ENCODE peak calls at places on chromosomes 11 and 22, in ten cellular contexts. R, J, U, H, G, E, B, Q, Z and Y are unnamed samples.

GRCh38 chr22:49487950-49488349 is 339.7 kb downstream of the BRD1 start:
- DNase-seq in R (no peak), J (no peak), U (no peak), H (no peak), G (no peak), E (no peak), B (no peak), Q (no peak), Z (no peak), Y (no peak)

GRCh38 chr11:64868904-64869570 is 9.4 kb downstream of the EHD1 start:
- DNase-seq in R (no peak), J (peak; percentile 59), U (no peak), H (no peak), G (no peak), E (peak; percentile 64), B (no peak), Q (peak; percentile 96), Z (peak; percentile 93), Y (no peak)

GRCh38 chr11:118128821-118129474 is 23.7 kb downstream of the SCN4B start:
- DNase-seq in R (no peak), J (no peak), U (no peak), H (no peak), G (no peak), E (no peak), B (no peak), Q (no peak), Z (no peak), Y (no peak)

GRCh38 chr11:32173435-32173834 is 82.6 kb downstream of the RCN1 start:
- DNase-seq in R (no peak), J (no peak), U (peak; percentile 38), H (no peak), G (no peak), E (peak; percentile 24), B (no peak), Q (peak; percentile 58), Z (peak; percentile 77), Y (no peak)

GRCh38 chr22:34567367-34567766 is 498.6 kb upstream of the ISX start:
- DNase-seq in R (no peak), J (no peak), U (no peak), H (no peak), G (no peak), E (no peak), B (no peak), Q (no peak), Z (no peak), Y (no peak)

GRCh38 chr11:6968816-6969215 is 42.6 kb downstream of the ZNF215 start:
- DNase-seq in R (no peak), J (no peak), U (no peak), H (no peak), G (no peak), E (peak; percentile 30), B (no peak), Q (peak; percentile 54), Z (peak; percentile 56), Y (no peak)

GRCh38 chr22:27537481-27537891 is 264.1 kb downstream of the MN1 start:
- DNase-seq in R (no peak), J (no peak), U (no peak), H (no peak), G (no peak), E (no peak), B (no peak), Q (no peak), Z (no peak), Y (no peak)

GRCh38 chr22:38655532-38656255 is 498 bp downstream of the FAM227A start:
- DNase-seq in R (no peak), J (no peak), U (no peak), H (no peak), G (no peak), E (no peak), B (no peak), Q (peak; percentile 21), Z (peak; percentile 20), Y (no peak)

GRCh38 chr11:131999084-131999483 is 628.7 kb downstream of the NTM start:
- DNase-seq in R (no peak), J (no peak), U (no peak), H (no peak), G (no peak), E (no peak), B (no peak), Q (no peak), Z (no peak), Y (no peak)

GRCh38 chr11:131073167-131073566 is 156.9 kb upstream of the SNX19 start:
- DNase-seq in R (no peak), J (no peak), U (no peak), H (no peak), G (no peak), E (no peak), B (no peak), Q (no peak), Z (no peak), Y (no peak)

GRCh38 chr11:79329561-79329960 is 111.3 kb downstream of the TENM4 start:
- DNase-seq in R (no peak), J (no peak), U (no peak), H (no peak), G (no peak), E (no peak), B (no peak), Q (no peak), Z (no peak), Y (no peak)

GRCh38 chr11:86787651-86788050 is 12.7 kb upstream of the PRSS23 start:
- DNase-seq in R (no peak), J (no peak), U (no peak), H (no peak), G (no peak), E (no peak), B (no peak), Q (no peak), Z (no peak), Y (no peak)

GRCh38 chr11:75851203-75851602 is 36.2 kb downstream of the UVRAG start:
- DNase-seq in R (no peak), J (no peak), U (no peak), H (no peak), G (no peak), E (no peak), B (no peak), Q (no peak), Z (peak; percentile 10), Y (no peak)

GRCh38 chr11:32952421-32952820 is 59.8 kb downstream of the QSER1 start:
- DNase-seq in R (no peak), J (no peak), U (no peak), H (no peak), G (no peak), E (no peak), B (no peak), Q (no peak), Z (no peak), Y (no peak)

GRCh38 chr22:31104869-31105268 is 2.5 kb downstream of the SELENOM start:
- DNase-seq in R (no peak), J (no peak), U (no peak), H (no peak), G (no peak), E (no peak), B (no peak), Q (peak; percentile 26), Z (no peak), Y (no peak)

GRCh38 chr11:72583177-72583553 is 91.1 kb downstream of the PDE2A start:
- DNase-seq in R (no peak), J (peak; percentile 16), U (no peak), H (no peak), G (no peak), E (no peak), B (no peak), Q (no peak), Z (no peak), Y (no peak)

GRCh38 chr22:26481694-26482093 is 1.9 kb downstream of the HPS4 start:
- DNase-seq in R (no peak), J (no peak), U (no peak), H (no peak), G (no peak), E (no peak), B (no peak), Q (no peak), Z (no peak), Y (no peak)

GRCh38 chr11:34267440-34267839 is 90.4 kb downstream of the ABTB2 start:
- DNase-seq in R (no peak), J (no peak), U (no peak), H (no peak), G (no peak), E (no peak), B (no peak), Q (no peak), Z (no peak), Y (no peak)

GRCh38 chr11:65899356-65900124 is 648 bp downstream of the FOSL1 start:
- DNase-seq in R (no peak), J (peak; percentile 68), U (peak; percentile 58), H (no peak), G (peak; percentile 83), E (no peak), B (peak; percentile 26), Q (peak; percentile 76), Z (peak; percentile 90), Y (no peak)

GRCh38 chr11:129530154-129530895 is 154.7 kb downstream of the BARX2 start:
- DNase-seq in R (no peak), J (no peak), U (peak; percentile 86), H (no peak), G (no peak), E (no peak), B (no peak), Q (no peak), Z (no peak), Y (no peak)

GRCh38 chr11:24093410-24093809 is 403.4 kb upstream of the LUZP2 start:
- DNase-seq in R (no peak), J (no peak), U (no peak), H (no peak), G (no peak), E (no peak), B (no peak), Q (no peak), Z (no peak), Y (no peak)

GRCh38 chr11:57460017-57460755 is at the start of gene RTN4RL2:
- DNase-seq in R (no peak), J (peak; percentile 77), U (peak; percentile 48), H (no peak), G (peak; percentile 69), E (no peak), B (no peak), Q (peak; percentile 34), Z (peak; percentile 65), Y (no peak)

GRCh38 chr11:69252494-69252845 is 41.5 kb upstream of the MYEOV start:
- DNase-seq in R (no peak), J (no peak), U (no peak), H (no peak), G (no peak), E (no peak), B (no peak), Q (no peak), Z (no peak), Y (no peak)

GRCh38 chr11:73334244-73335203 is 26.4 kb downstream of the ARHGEF17 start:
- DNase-seq in R (no peak), J (peak; percentile 70), U (peak; percentile 45), H (no peak), G (no peak), E (no peak), B (no peak), Q (peak; percentile 89), Z (peak; percentile 95), Y (no peak)

GRCh38 chr11:29780756-29781155 is 236.1 kb downstream of the KCNA4 start:
- DNase-seq in R (no peak), J (no peak), U (no peak), H (no peak), G (no peak), E (no peak), B (no peak), Q (no peak), Z (no peak), Y (no peak)

GRCh38 chr11:47326198-47326597 is 26.3 kb downstream of the MYBPC3 start:
- DNase-seq in R (no peak), J (no peak), U (no peak), H (no peak), G (no peak), E (no peak), B (no peak), Q (no peak), Z (no peak), Y (no peak)

GRCh38 chr11:31956310-31956709 is 134.6 kb upstream of the RCN1 start:
- DNase-seq in R (no peak), J (no peak), U (no peak), H (no peak), G (no peak), E (peak; percentile 61), B (no peak), Q (peak; percentile 64), Z (peak; percentile 50), Y (no peak)

GRCh38 chr22:37758698-37759097 is 49.0 kb upstream of the GCAT start:
- DNase-seq in R (no peak), J (no peak), U (no peak), H (no peak), G (no peak), E (no peak), B (no peak), Q (no peak), Z (no peak), Y (no peak)